ENCODE peak calls at places on chromosome 11, in five cellular contexts. One of them, this sample, is unnamed.

GRCh38 chr11:64713031-64713780 is 9.8 kb downstream of the NRXN2 start:
- DNase-seq in body of pancreas: peak; percentile 53
- DNase-seq in brain microvascular endothelial cell: no peak
- DNase-seq in IMR-90: peak; percentile 37
- DNase-seq in GM13977: peak; percentile 62
- DNase-seq in this sample: no peak

GRCh38 chr11:64459016-64459415 is 100.1 kb downstream of the RPS6KA4 start:
- DNase-seq in body of pancreas: no peak
- DNase-seq in brain microvascular endothelial cell: no peak
- DNase-seq in IMR-90: peak; percentile 11
- DNase-seq in GM13977: no peak
- DNase-seq in this sample: no peak

GRCh38 chr11:67606150-67606476 is 623 bp upstream of the NDUFV1 start:
- DNase-seq in body of pancreas: no peak
- DNase-seq in brain microvascular endothelial cell: no peak
- DNase-seq in IMR-90: peak; percentile 41
- DNase-seq in GM13977: no peak
- DNase-seq in this sample: no peak

GRCh38 chr11:35337136-35337918 is 82.0 kb downstream of the SLC1A2 start:
- DNase-seq in body of pancreas: peak; percentile 67
- DNase-seq in brain microvascular endothelial cell: peak; percentile 98
- DNase-seq in IMR-90: peak; percentile 99
- DNase-seq in GM13977: no peak
- DNase-seq in this sample: no peak

GRCh38 chr11:65131417-65131776 is 2.9 kb downstream of the SYVN1 start:
- DNase-seq in body of pancreas: no peak
- DNase-seq in brain microvascular endothelial cell: no peak
- DNase-seq in IMR-90: no peak
- DNase-seq in GM13977: no peak
- DNase-seq in this sample: no peak

GRCh38 chr11:18490319-18490718 is 34.7 kb downstream of the LDHAL6A start:
- DNase-seq in body of pancreas: no peak
- DNase-seq in brain microvascular endothelial cell: no peak
- DNase-seq in IMR-90: peak; percentile 2
- DNase-seq in GM13977: no peak
- DNase-seq in this sample: no peak

GRCh38 chr11:1161410-1162152 is 3.8 kb downstream of the MUC5AC start:
- DNase-seq in body of pancreas: no peak
- DNase-seq in brain microvascular endothelial cell: no peak
- DNase-seq in IMR-90: no peak
- DNase-seq in GM13977: no peak
- DNase-seq in this sample: peak; percentile 24

GRCh38 chr11:122731500-122731913 is 76.0 kb downstream of the UBASH3B start:
- DNase-seq in body of pancreas: no peak
- DNase-seq in brain microvascular endothelial cell: peak; percentile 98
- DNase-seq in IMR-90: peak; percentile 97
- DNase-seq in GM13977: no peak
- DNase-seq in this sample: no peak

GRCh38 chr11:17954395-17955252 is 58.2 kb downstream of the SERGEF start:
- DNase-seq in body of pancreas: no peak
- DNase-seq in brain microvascular endothelial cell: no peak
- DNase-seq in IMR-90: peak; percentile 40
- DNase-seq in GM13977: no peak
- DNase-seq in this sample: no peak

GRCh38 chr11:63922673-63923192 is 5.8 kb upstream of the RCOR2 start:
- DNase-seq in body of pancreas: no peak
- DNase-seq in brain microvascular endothelial cell: no peak
- DNase-seq in IMR-90: no peak
- DNase-seq in GM13977: no peak
- DNase-seq in this sample: no peak

GRCh38 chr11:61294717-61295595 is at the start of gene VWCE:
- DNase-seq in body of pancreas: peak; percentile 57
- DNase-seq in brain microvascular endothelial cell: peak; percentile 15
- DNase-seq in IMR-90: peak; percentile 41
- DNase-seq in GM13977: peak; percentile 96
- DNase-seq in this sample: peak; percentile 95

GRCh38 chr11:76234704-76235232 is 28.5 kb upstream of the WNT11 start:
- DNase-seq in body of pancreas: no peak
- DNase-seq in brain microvascular endothelial cell: no peak
- DNase-seq in IMR-90: no peak
- DNase-seq in GM13977: peak; percentile 61
- DNase-seq in this sample: peak; percentile 68

GRCh38 chr11:8649361-8649760 is 33.1 kb downstream of the TRIM66 start:
- DNase-seq in body of pancreas: no peak
- DNase-seq in brain microvascular endothelial cell: peak; percentile 43
- DNase-seq in IMR-90: peak; percentile 68
- DNase-seq in GM13977: no peak
- DNase-seq in this sample: no peak

GRCh38 chr11:72352859-72353551 is 81.3 kb downstream of the CLPB start:
- DNase-seq in body of pancreas: no peak
- DNase-seq in brain microvascular endothelial cell: peak; percentile 67
- DNase-seq in IMR-90: peak; percentile 85
- DNase-seq in GM13977: peak; percentile 42
- DNase-seq in this sample: peak; percentile 49

GRCh38 chr11:17394743-17395390 is 6.4 kb upstream of the KCNJ11 start:
- DNase-seq in body of pancreas: no peak
- DNase-seq in brain microvascular endothelial cell: no peak
- DNase-seq in IMR-90: no peak
- DNase-seq in GM13977: peak; percentile 19
- DNase-seq in this sample: peak; percentile 26

GRCh38 chr11:47186937-47187681 is 875 bp upstream of the PACSIN3 start:
- DNase-seq in body of pancreas: peak; percentile 78
- DNase-seq in brain microvascular endothelial cell: peak; percentile 36
- DNase-seq in IMR-90: peak; percentile 54
- DNase-seq in GM13977: peak; percentile 79
- DNase-seq in this sample: peak; percentile 68

GRCh38 chr11:120013325-120014250 is 124.3 kb downstream of the TRIM29 start:
- DNase-seq in body of pancreas: peak; percentile 59
- DNase-seq in brain microvascular endothelial cell: no peak
- DNase-seq in IMR-90: peak; percentile 10
- DNase-seq in GM13977: peak; percentile 74
- DNase-seq in this sample: peak; percentile 82

GRCh38 chr11:44321059-44321458 is 11.1 kb upstream of the ALX4 start:
- DNase-seq in body of pancreas: no peak
- DNase-seq in brain microvascular endothelial cell: no peak
- DNase-seq in IMR-90: no peak
- DNase-seq in GM13977: no peak
- DNase-seq in this sample: no peak

GRCh38 chr11:2540521-2541320 is 95.9 kb downstream of the KCNQ1 start:
- DNase-seq in body of pancreas: no peak
- DNase-seq in brain microvascular endothelial cell: no peak
- DNase-seq in IMR-90: no peak
- DNase-seq in GM13977: no peak
- DNase-seq in this sample: no peak

GRCh38 chr11:85029964-85030363 is 597.2 kb downstream of the DLG2 start:
- DNase-seq in body of pancreas: no peak
- DNase-seq in brain microvascular endothelial cell: peak; percentile 28
- DNase-seq in IMR-90: peak; percentile 60
- DNase-seq in GM13977: no peak
- DNase-seq in this sample: no peak

GRCh38 chr11:27904358-27905055 is 203.4 kb downstream of the KIF18A start:
- DNase-seq in body of pancreas: no peak
- DNase-seq in brain microvascular endothelial cell: peak; percentile 75
- DNase-seq in IMR-90: peak; percentile 76
- DNase-seq in GM13977: no peak
- DNase-seq in this sample: no peak

GRCh38 chr11:22703561-22703960 is 37.1 kb downstream of the GAS2 start:
- DNase-seq in body of pancreas: no peak
- DNase-seq in brain microvascular endothelial cell: no peak
- DNase-seq in IMR-90: peak; percentile 49
- DNase-seq in GM13977: no peak
- DNase-seq in this sample: no peak

GRCh38 chr11:77994434-77995362 is at the start of gene INTS4:
- DNase-seq in body of pancreas: peak; percentile 100
- DNase-seq in brain microvascular endothelial cell: peak; percentile 99
- DNase-seq in IMR-90: peak; percentile 100
- DNase-seq in GM13977: peak; percentile 90
- DNase-seq in this sample: peak; percentile 92
- TF ChIP-seq CTCF in body of pancreas: peak; percentile 11
- TF ChIP-seq CTCF in brain microvascular endothelial cell: no peak
- TF ChIP-seq CTCF in IMR-90: no peak
- TF ChIP-seq CTCF in GM13977: no peak
- TF ChIP-seq CTCF in this sample: no peak

DNA sequence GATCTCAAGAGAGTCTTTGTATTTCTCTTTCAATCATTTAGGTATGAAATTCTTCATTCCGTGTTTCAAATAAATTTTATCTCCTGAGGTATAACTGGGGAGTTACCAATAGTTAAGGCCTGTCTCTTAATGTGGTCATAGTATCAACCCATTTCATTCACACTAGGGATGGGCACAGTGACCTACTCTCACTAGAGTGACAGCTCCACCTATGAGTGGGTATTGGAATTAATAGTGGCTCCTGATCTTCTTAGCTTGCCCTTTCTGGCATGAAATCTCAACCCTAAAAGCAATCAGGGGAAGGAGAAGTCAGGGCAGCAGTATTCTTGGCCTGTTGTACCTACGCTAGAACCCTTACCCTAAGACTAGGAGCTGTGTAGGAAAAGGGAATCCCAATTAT is 507.7 kb downstream of the FAM181B start:
- DNase-seq in body of pancreas: no peak
- DNase-seq in brain microvascular endothelial cell: no peak
- DNase-seq in IMR-90: no peak
- DNase-seq in GM13977: no peak
- DNase-seq in this sample: no peak
- TF ChIP-seq CTCF in body of pancreas: no peak
- TF ChIP-seq CTCF in brain microvascular endothelial cell: no peak
- TF ChIP-seq CTCF in IMR-90: no peak
- TF ChIP-seq CTCF in GM13977: peak; percentile 25
- TF ChIP-seq CTCF in this sample: no peak

GRCh38 chr11:117145393-117145761 is 1.3 kb downstream of the PAFAH1B2 start:
- DNase-seq in body of pancreas: peak; percentile 8
- DNase-seq in brain microvascular endothelial cell: peak; percentile 32
- DNase-seq in IMR-90: peak; percentile 32
- DNase-seq in GM13977: peak; percentile 33
- DNase-seq in this sample: peak; percentile 32
- TF ChIP-seq CTCF in body of pancreas: no peak
- TF ChIP-seq CTCF in brain microvascular endothelial cell: peak; percentile 43
- TF ChIP-seq CTCF in IMR-90: peak; percentile 21
- TF ChIP-seq CTCF in GM13977: no peak
- TF ChIP-seq CTCF in this sample: no peak

GRCh38 chr11:12083380-12083779 is 27.0 kb upstream of the MICAL2 start:
- DNase-seq in body of pancreas: no peak
- DNase-seq in brain microvascular endothelial cell: no peak
- DNase-seq in IMR-90: no peak
- DNase-seq in GM13977: no peak
- DNase-seq in this sample: no peak
- TF ChIP-seq CTCF in body of pancreas: no peak
- TF ChIP-seq CTCF in brain microvascular endothelial cell: peak; percentile 56
- TF ChIP-seq CTCF in IMR-90: peak; percentile 14
- TF ChIP-seq CTCF in GM13977: peak; percentile 14
- TF ChIP-seq CTCF in this sample: no peak

GRCh38 chr11:6737872-6738466 is 33.8 kb downstream of the OR2AG2 start:
- DNase-seq in body of pancreas: peak; percentile 53
- DNase-seq in brain microvascular endothelial cell: peak; percentile 61
- DNase-seq in IMR-90: peak; percentile 34
- DNase-seq in GM13977: peak; percentile 29
- DNase-seq in this sample: peak; percentile 41
- TF ChIP-seq CTCF in body of pancreas: peak; percentile 67
- TF ChIP-seq CTCF in brain microvascular endothelial cell: peak; percentile 67
- TF ChIP-seq CTCF in IMR-90: peak; percentile 58
- TF ChIP-seq CTCF in GM13977: peak; percentile 72
- TF ChIP-seq CTCF in this sample: peak; percentile 65